ENCODE peak calls at places on chromosomes 12 and 14, in six cellular contexts. F is stimulated activated CD8-positive, alpha-beta memory T cell treated with anti-CD3 and anti-CD28 coated beads, Interleukin-4, amount 100 ng/mL, for 4 hours; Y is HuH-7; N is GM06990; G is CD8-positive, alpha-beta T cell; T is activated naive CD4-positive, alpha-beta T cell treated with Interleukin-2 at 50 U/mL for 16 hours. E is an unnamed sample.

GRCh38 chr14:69842671-69843407 is 36.4 kb upstream of the SMOC1 start:
- DNase-seq in F (no peak), G (no peak), Y (no peak), T (no peak), N (no peak), E (no peak)

GRCh38 chr14:87522575-87522974 is 470.4 kb downstream of the GALC start:
- DNase-seq in N (no peak), T (no peak), G (no peak), Y (no peak), F (no peak), E (no peak)

GRCh38 chr12:131137009-131137835 is 183.5 kb downstream of the ADGRD1 start:
- DNase-seq in F (no peak), N (no peak), T (no peak), G (no peak), Y (no peak), E (no peak)

GRCh38 chr14:81416233-81416927 is 16.3 kb upstream of the STON2 start:
- DNase-seq in G (no peak), N (no peak), T (no peak), Y (no peak), F (no peak), E (no peak)

GRCh38 chr12:92074889-92075288 is 70.8 kb downstream of the BTG1 start:
- DNase-seq in G (no peak), T (no peak), F (no peak), Y (no peak), N (no peak), E (no peak)

GRCh38 chr12:50557421-50557820 is 52.6 kb downstream of the DIP2B start:
- DNase-seq in Y (no peak), F (no peak), T (no peak), G (no peak), N (no peak), E (no peak)

GRCh38 chr12:117105902-117106301 is 6.7 kb upstream of the TESC start:
- DNase-seq in Y (no peak), N (peak; percentile 43), G (peak; percentile 74), F (no peak), T (peak; percentile 48), E (no peak)

GRCh38 chr14:66056926-66057552 is 429.1 kb upstream of the CCDC196 start:
- DNase-seq in G (no peak), T (no peak), Y (no peak), N (no peak), F (no peak), E (no peak)

GRCh38 chr14:101476931-101477553 is 84.3 kb upstream of the DIO3 start:
- DNase-seq in F (no peak), T (no peak), G (no peak), N (no peak), Y (peak; percentile 76), E (no peak)

GRCh38 chr14:106528717-106529116 is 1002.3 kb downstream of the TMEM121 start:
- DNase-seq in N (no peak), Y (no peak), F (no peak), T (no peak), G (no peak), E (no peak)

E was measured in GM10248.